ENCODE peak calls at places on chromosomes 3 and 15, in four cellular contexts. D, X, N and V are unnamed samples.

GRCh38 chr15:67033012-67033411 is 32.4 kb upstream of the SMAD3 start:
- DNase-seq in D (peak; percentile 59), N (no peak), X (no peak), V (no peak)

GRCh38 chr3:148938306-148938705 is 53.0 kb upstream of the GYG1 start:
- DNase-seq in N (no peak), X (no peak), D (no peak), V (no peak)

GRCh38 chr3:25452185-25452584 is 24.1 kb downstream of the RARB start:
- DNase-seq in D (no peak), X (no peak), N (no peak), V (no peak)

GRCh38 chr15:83210619-83211018 is 3.0 kb upstream of the HDGFL3 start:
- DNase-seq in D (no peak), N (no peak), X (no peak), V (peak; percentile 94)

GRCh38 chr3:23712656-23713559 is 92.8 kb upstream of the UBE2E1 start:
- DNase-seq in N (peak; percentile 55), X (no peak), D (no peak), V (peak; percentile 28)

GRCh38 chr15:40313531-40314398 is 6.0 kb upstream of the PLCB2 start:
- DNase-seq in N (no peak), D (peak; percentile 60), X (peak; percentile 61), V (peak; percentile 72)

GRCh38 chr3:7953449-7954015 is 548.1 kb upstream of the LMCD1 start:
- DNase-seq in X (no peak), N (no peak), D (no peak), V (peak; percentile 30)

GRCh38 chr15:31271224-31271635 is 55.4 kb upstream of the KLF13 start:
- DNase-seq in D (no peak), X (peak; percentile 39), N (no peak), V (no peak)

GRCh38 chr15:73598540-73599195 is 34.5 kb downstream of the NPTN start:
- DNase-seq in N (no peak), X (no peak), D (no peak), V (no peak)

DNA sequence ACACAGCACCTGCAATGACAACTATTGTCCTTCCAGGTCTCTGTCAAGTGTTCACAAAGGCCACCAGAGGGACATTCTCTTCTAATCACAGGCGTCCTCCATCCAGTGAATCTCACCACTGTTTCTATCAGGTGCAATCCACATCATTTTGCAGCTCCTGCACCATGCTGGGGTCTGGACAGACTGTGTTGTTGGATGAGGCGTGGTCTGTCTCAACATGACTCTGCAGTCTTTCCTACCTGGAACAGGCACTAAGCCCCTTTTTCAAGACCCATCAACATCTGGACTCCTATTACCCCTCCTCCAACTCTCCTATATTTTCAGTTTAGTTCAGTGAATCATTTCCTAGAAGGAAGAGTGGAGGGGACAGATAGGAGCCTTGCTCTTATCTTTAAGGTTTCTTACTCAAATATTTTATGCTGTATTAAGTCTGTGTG is 31.5 kb upstream of the VEPH1 start:
- DNase-seq in X (no peak), D (no peak), N (no peak), V (no peak)
- TF ChIP-seq CTCF in X (no peak), D (no peak), N (no peak), V (no peak)

DNA sequence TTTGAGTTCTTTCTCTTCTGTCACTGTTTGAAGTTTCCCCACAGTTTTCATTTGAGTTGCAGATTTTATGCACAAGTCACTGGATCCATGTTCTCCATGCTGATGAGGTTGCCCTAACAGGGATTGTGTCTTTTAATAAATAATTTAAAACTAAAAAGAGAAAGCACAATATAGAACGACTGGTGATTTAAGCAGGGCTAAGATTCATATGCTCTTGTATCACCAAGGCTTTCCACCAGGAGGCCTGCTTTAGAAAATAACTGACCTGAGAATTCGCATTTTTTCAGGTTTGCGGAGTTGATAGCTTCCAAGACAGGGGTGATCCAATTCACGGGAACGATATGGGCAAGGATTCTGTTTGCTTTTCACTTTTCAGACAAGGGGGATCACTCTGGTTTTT is 252.0 kb upstream of the VEPH1 start:
- DNase-seq in D (no peak), N (no peak), X (no peak), V (no peak)
- TF ChIP-seq CTCF in D (no peak), N (no peak), X (no peak), V (peak; percentile 2)

GRCh38 chr3:146233487-146233886 is 17.4 kb downstream of the PLSCR4 start:
- DNase-seq in X (no peak), N (no peak), D (no peak), V (no peak)
- TF ChIP-seq CTCF in X (no peak), N (no peak), D (no peak), V (no peak)

GRCh38 chr3:13931172-13931571 is 51.3 kb upstream of the WNT7A start:
- DNase-seq in D (no peak), X (no peak), N (no peak), V (no peak)

GRCh38 chr3:13932578-13933295 is 52.9 kb upstream of the WNT7A start:
- DNase-seq in X (no peak), N (no peak), D (peak; percentile 20), V (no peak)

GRCh38 chr3:13927295-13927694 is 47.4 kb upstream of the WNT7A start:
- DNase-seq in N (no peak), D (no peak), X (no peak), V (no peak)
- TF ChIP-seq CTCF in N (no peak), D (no peak), X (peak; percentile 4), V (peak; percentile 13)

GRCh38 chr3:133461291-133461690 is 61.4 kb downstream of the BFSP2 start:
- DNase-seq in X (no peak), D (no peak), N (no peak), V (peak; percentile 57)

GRCh38 chr3:133467780-133468179 is 67.9 kb downstream of the BFSP2 start:
- DNase-seq in X (no peak), N (no peak), D (no peak), V (no peak)

GRCh38 chr3:133466531-133467386 is 66.9 kb downstream of the BFSP2 start:
- DNase-seq in D (no peak), N (no peak), X (no peak), V (no peak)

GRCh38 chr3:133463441-133463860 is 63.6 kb downstream of the BFSP2 start:
- DNase-seq in D (no peak), N (no peak), X (no peak), V (no peak)

GRCh38 chr3:133464573-133464972 is 64.7 kb downstream of the BFSP2 start:
- DNase-seq in D (peak; percentile 34), N (no peak), X (no peak), V (peak; percentile 25)
- TF ChIP-seq CTCF in D (no peak), N (no peak), X (peak; percentile 17), V (peak; percentile 26)